ENCODE peak calls at places on chromosomes 7 and 10, in ten cellular contexts. J is stimulated activated naive CD4-positive, alpha-beta T cell; I is prostate gland; D is iris pigment epithelial cell; R is glutamatergic neuron; V is activated CD4-positive, CD25-positive, alpha-beta regulatory T cell; G is CD8-positive, alpha-beta memory T cell; A is T-helper 1 cell; T is GM04504; C is right atrium auricular region. N is an unnamed sample.

GRCh38 chr10:17175551-17175950 is 25.9 kb downstream of the TRDMT1 start:
- DNase-seq in D (peak; percentile 45), J (no peak), R (no peak), C (no peak), I (no peak), T (peak; percentile 31), A (no peak), G (no peak), V (no peak), N (no peak)

GRCh38 chr10:8221481-8221880 is 167.0 kb downstream of the GATA3 start:
- DNase-seq in G (no peak), I (no peak), V (no peak), D (no peak), A (no peak), T (no peak), J (no peak), R (no peak), C (no peak), N (no peak)

GRCh38 chr10:14545827-14546226 is 215.1 kb upstream of the FRMD4A start:
- DNase-seq in C (peak; percentile 23), G (no peak), J (no peak), T (no peak), R (no peak), I (peak; percentile 82), A (no peak), V (no peak), D (peak; percentile 82), N (no peak)

GRCh38 chr10:29820890-29821398 is 186.2 kb upstream of the SVIL start:
- DNase-seq in I (no peak), G (no peak), V (no peak), R (no peak), J (no peak), A (no peak), T (no peak), D (no peak), C (peak; percentile 61), N (no peak)

GRCh38 chr7:99839560-99840011 is 11.8 kb downstream of the CYP3A43 start:
- DNase-seq in A (no peak), V (no peak), C (no peak), I (peak; percentile 82), D (no peak), R (no peak), G (no peak), T (no peak), J (no peak), N (no peak)

GRCh38 chr10:22629843-22630228 is 84.5 kb downstream of the PIP4K2A start:
- DNase-seq in C (no peak), I (no peak), V (no peak), T (no peak), A (peak; percentile 68), J (no peak), R (no peak), G (no peak), D (no peak), N (no peak)

GRCh38 chr10:13700461-13701144 is 113.8 kb downstream of the PRPF18 start:
- DNase-seq in R (no peak), T (no peak), C (no peak), J (no peak), I (no peak), D (no peak), V (no peak), G (no peak), A (no peak), N (no peak)

GRCh38 chr10:58362026-58362799 is 23.0 kb upstream of the TFAM start:
- DNase-seq in R (no peak), C (no peak), D (peak; percentile 65), T (no peak), V (no peak), I (no peak), A (no peak), G (no peak), J (no peak), N (no peak)

GRCh38 chr7:84372155-84372621 is 177.6 kb upstream of the SEMA3A start:
- DNase-seq in R (no peak), T (peak; percentile 82), G (no peak), I (no peak), C (no peak), V (no peak), A (no peak), D (peak; percentile 99), J (no peak), N (no peak)

GRCh38 chr7:155412416-155413253 is 45.3 kb upstream of the EN2 start:
- DNase-seq in T (peak; percentile 11), V (no peak), C (no peak), J (peak; percentile 10), A (peak; percentile 29), I (peak; percentile 10), G (no peak), D (peak; percentile 37), R (peak; percentile 79), N (peak; percentile 22)

GRCh38 chr7:31710171-31710570 is 23.2 kb downstream of the PPP1R17 start:
- DNase-seq in C (no peak), A (no peak), D (no peak), R (no peak), G (no peak), V (no peak), I (no peak), T (no peak), J (no peak), N (no peak)

N was measured in naive thymus-derived CD8-positive, alpha-beta T cell.